ENCODE peak calls at places on chromosomes 16 and 17, in four cellular contexts. P is neural progenitor cell, A is endothelial cell of umbilical vein, W is lung. F is an unnamed sample.

GRCh38 chr17:43216369-43216761 is 4.7 kb downstream of the TMEM106A start:
- DNase-seq in W (no peak), A (no peak), P (no peak), F (no peak)

GRCh38 chr16:29702307-29702706 is 23.3 kb downstream of the QPRT start:
- DNase-seq in W (no peak), A (no peak), P (no peak), F (no peak)

GRCh38 chr17:13538841-13539411 is 62.8 kb downstream of the HS3ST3A1 start:
- DNase-seq in P (no peak), W (no peak), A (no peak), F (no peak)

GRCh38 chr16:25210758-25211157 is 6.0 kb upstream of the AQP8 start:
- DNase-seq in P (no peak), A (no peak), W (no peak), F (no peak)

GRCh38 chr16:17369441-17369951 is 101.3 kb downstream of the XYLT1 start:
- DNase-seq in W (peak; percentile 42), A (peak; percentile 3), P (no peak), F (no peak)

GRCh38 chr17:56751145-56751743 is 82.5 kb downstream of the C17orf67 start:
- DNase-seq in A (peak; percentile 46), P (no peak), W (no peak), F (no peak)

GRCh38 chr16:11155284-11155806 is 100.7 kb downstream of the SOCS1 start:
- DNase-seq in P (no peak), A (no peak), W (no peak), F (no peak)

GRCh38 chr16:88387941-88388627 is 5.3 kb downstream of the ZNF469 start:
- DNase-seq in P (peak; percentile 22), A (peak; percentile 10), W (peak; percentile 83), F (peak; percentile 66)

GRCh38 chr16:3578610-3579551 is 1.7 kb upstream of the NLRC3 start:
- DNase-seq in W (no peak), A (no peak), P (no peak), F (no peak)

GRCh38 chr17:59769891-59770290 is 62.4 kb downstream of the VMP1 start:
- DNase-seq in W (no peak), A (peak; percentile 89), P (no peak), F (no peak)

GRCh38 chr16:77540656-77541055 is 105.8 kb upstream of the ADAMTS18 start:
- DNase-seq in A (peak; percentile 41), P (no peak), W (no peak), F (no peak)

GRCh38 chr17:76697702-76698465 is 12.9 kb downstream of the MXRA7 start:
- DNase-seq in A (no peak), W (no peak), P (peak; percentile 91), F (no peak)

GRCh38 chr16:84970447-84971127 is 40.7 kb downstream of the ZDHHC7 start:
- DNase-seq in A (peak; percentile 70), W (peak; percentile 78), P (peak; percentile 91), F (peak; percentile 78)

GRCh38 chr17:80893604-80894438 is 97.8 kb upstream of the CHMP6 start:
- DNase-seq in P (no peak), A (no peak), W (no peak), F (no peak)

GRCh38 chr17:33469911-33470310 is 176.8 kb upstream of the ASIC2 start:
- DNase-seq in A (no peak), W (no peak), P (no peak), F (no peak)

GRCh38 chr16:15518412-15519351 is 84.3 kb downstream of the BMERB1 start:
- DNase-seq in W (no peak), P (no peak), A (peak; percentile 85), F (peak; percentile 14)

GRCh38 chr17:56203430-56203829 is 50.2 kb downstream of the ANKFN1 start:
- DNase-seq in A (no peak), W (no peak), P (no peak), F (no peak)

GRCh38 chr17:80257716-80258213 is 2.9 kb upstream of the RNF213 start:
- DNase-seq in A (no peak), P (no peak), W (no peak), F (no peak)

DNA sequence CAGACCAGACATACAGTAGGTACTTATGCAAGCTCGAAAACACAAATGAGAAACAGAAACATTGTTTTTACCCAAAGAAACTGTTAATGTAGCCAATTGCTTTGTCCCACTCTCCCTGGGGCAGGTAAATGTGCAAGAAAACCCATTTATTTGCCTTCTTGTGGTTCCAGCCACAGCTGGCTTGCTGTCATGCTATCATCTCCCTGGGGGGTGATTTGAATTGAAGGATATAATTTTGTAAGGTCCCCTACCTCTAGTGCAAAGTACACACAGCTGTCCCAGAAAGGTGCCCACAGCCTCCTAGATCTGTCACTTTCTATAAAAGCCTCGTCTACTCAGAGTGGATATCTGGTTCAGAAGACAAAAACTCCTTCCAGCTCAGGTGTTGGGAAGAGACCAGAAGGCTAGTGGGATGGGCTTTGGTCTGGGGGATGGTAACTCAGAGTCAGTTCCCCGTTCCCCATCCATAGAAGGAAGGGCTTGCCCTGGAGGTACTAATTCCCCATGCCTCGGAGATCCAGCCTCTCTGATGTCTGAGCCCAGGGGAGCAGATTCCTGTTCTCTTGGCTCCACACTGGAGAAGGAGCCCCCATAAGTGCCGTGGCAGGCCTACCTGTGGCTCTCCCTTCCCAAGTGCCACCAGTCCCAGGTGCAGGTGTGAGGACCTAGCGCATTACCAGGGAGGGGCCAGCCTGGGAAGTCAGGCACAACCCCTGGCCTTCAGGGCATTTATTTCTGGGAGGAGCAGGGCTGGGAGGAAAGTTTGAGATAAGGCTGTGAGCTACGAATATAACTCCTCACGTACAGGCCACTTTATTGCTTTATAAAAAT is 2.4 kb upstream of the PRR15L start:
- DNase-seq in P (no peak), A (no peak), W (no peak), F (peak; percentile 81)
- H3K4me3 ChIP-seq in P (no peak overlapping the region), A (no peak overlapping the region), W (no peak overlapping the region), F (no peak overlapping the region)

GRCh38 chr17:82064433-82065192 is 991 bp downstream of the DUS1L start:
- DNase-seq in A (no peak), W (no peak), P (no peak), F (no peak)

GRCh38 chr17:82065638-82066303 is at the start of gene DUS1L:
- DNase-seq in A (peak; percentile 23), W (peak; percentile 59), P (peak; percentile 83), F (peak; percentile 69)

GRCh38 chr17:82062984-82063368 is 2.6 kb downstream of the DUS1L start:
- DNase-seq in W (no peak), P (no peak), A (no peak), F (no peak)

GRCh38 chr17:82063424-82064415 is 1.9 kb downstream of the DUS1L start:
- DNase-seq in P (no peak), A (no peak), W (no peak), F (no peak)

GRCh38 chr17:82065193-82065637 is 389 bp downstream of the DUS1L start:
- DNase-seq in A (peak; percentile 36), P (no peak), W (no peak), F (no peak)
- H3K4me3 ChIP-seq in A (peak overlapping the region; percentile 82), P (peak overlapping the region; percentile 76), W (peak overlapping the region; percentile 81), F (peak overlapping the region; percentile 43)

DNA sequence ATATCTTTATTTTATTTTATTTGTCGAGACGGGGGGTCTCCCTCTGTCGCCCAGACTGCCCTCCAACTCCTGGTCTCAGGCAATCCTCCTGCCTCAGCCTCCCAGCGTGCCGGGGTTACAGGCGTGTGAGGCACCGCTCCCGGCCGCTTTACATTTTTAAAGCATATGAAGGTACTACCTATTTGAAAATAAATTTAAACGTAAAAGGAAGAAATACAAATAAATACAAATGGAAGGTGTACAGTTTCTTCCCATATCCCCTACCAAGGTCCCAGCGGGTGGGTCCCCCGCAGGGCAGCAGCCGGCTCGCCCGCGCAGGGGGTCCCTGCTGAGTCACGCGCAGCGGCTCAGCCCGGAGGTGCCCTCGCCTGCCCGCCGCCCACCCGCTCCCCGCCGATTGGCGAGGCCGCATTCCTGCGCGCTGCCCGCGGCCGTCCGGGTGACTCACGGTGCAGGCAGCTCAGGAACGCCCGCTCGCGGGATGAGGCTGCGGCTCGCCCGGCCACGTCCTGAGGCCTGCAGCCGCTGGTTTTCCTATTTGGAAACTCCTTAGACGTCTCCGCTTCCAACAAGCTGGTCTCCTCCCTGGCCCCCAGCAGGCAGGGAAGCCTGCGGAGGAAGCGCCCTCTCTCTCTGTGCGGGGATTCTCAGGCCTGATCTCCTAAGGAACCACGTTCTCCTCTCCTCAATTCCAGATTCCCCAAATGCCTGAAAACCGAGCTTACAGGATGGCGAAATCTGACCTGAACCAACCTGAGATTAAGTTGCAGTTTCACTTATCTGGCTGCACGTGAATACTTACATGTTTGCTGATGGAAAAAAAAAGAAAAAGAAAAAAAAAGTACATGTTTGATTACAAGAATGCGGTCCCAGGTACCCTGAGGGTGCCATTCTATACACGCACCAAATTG is 54.8 kb upstream of the MAP3K14 start:
- DNase-seq in W (peak; percentile 84), P (peak; percentile 92), A (peak; percentile 93), F (peak; percentile 87)
- H3K4me3 ChIP-seq in W (no peak overlapping the region), P (peak overlapping the region; percentile 18), A (no peak overlapping the region), F (no peak overlapping the region)

GRCh38 chr16:65116818-65117430 is 4.9 kb downstream of the CDH11 start:
- DNase-seq in P (peak; percentile 33), A (no peak), W (no peak), F (no peak)
- H3K4me3 ChIP-seq in P (no peak overlapping the region), A (no peak overlapping the region), W (no peak overlapping the region), F (no peak overlapping the region)

DNA sequence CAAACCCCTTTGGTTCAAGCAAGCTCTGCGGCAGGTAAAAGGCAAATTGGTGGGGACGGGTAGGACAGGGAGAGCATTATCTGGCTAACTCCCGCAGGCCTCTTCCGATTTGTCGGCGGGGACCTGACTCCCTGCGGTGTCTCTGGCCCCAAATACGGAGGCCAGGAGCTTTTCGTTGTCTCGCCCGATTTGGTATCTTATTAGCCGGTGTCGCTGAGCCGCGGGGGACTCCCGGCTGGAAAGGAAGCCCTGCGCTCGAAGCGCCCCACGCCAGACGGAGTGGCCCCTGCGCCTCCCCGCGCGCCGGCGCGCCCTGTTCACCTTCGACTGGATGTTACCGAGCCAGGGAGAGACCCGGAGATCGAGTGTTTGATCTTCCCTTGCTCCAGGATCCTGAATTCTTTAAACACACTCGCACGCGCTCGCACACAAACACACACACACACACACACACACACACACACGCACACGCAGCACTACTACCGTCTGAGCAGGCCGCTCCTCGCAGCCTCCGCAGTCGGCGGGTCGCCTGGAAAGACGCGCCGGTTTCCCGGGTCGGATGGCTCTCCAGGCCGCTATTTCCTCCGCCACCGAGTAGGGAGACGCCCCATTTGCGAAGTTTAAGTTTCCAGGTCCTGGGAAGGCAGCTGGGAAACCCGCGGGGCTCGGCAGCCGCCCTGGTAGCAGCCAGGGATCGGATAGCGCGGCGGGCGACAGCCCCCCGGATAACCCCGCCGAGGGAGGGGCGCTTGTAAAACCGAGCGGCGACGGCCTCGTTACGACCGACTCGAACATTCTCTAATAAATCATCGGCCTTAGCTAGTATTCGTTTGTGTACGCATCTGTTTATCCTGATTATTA is 3.3 kb downstream of the PRAC1 start:
- DNase-seq in W (no peak), A (no peak), P (peak; percentile 64), F (no peak)
- H3K4me3 ChIP-seq in W (no peak overlapping the region), A (no peak overlapping the region), P (no peak overlapping the region), F (no peak overlapping the region)

GRCh38 chr17:57902800-57903759 is 52.1 kb downstream of the CUEDC1 start:
- DNase-seq in W (peak; percentile 94), A (peak; percentile 80), P (no peak), F (peak; percentile 98)
- H3K4me3 ChIP-seq in W (no peak overlapping the region), A (no peak overlapping the region), P (no peak overlapping the region), F (no peak overlapping the region)